ENCODE peak calls at places on chromosomes 7 and 10, in seven cellular contexts. One of them, this sample, is unnamed. For H3K4me1, the result is how much of the 10 kb centered on the place peaks cover.

GRCh38 chr7:157519246-157519645 is 182.4 kb downstream of the DNAJB6 start:
- DNase-seq in prostate gland: no peak
- DNase-seq in ovary: no peak
- DNase-seq in transverse colon: no peak
- DNase-seq in suprapubic skin: no peak
- DNase-seq in uterus: no peak
- DNase-seq in body of pancreas: no peak
- DNase-seq in this sample: peak

GRCh38 chr7:30524545-30524944 is 19.9 kb upstream of the GGCT start:
- DNase-seq in ovary: no peak
- DNase-seq in body of pancreas: no peak
- DNase-seq in prostate gland: peak
- DNase-seq in transverse colon: no peak
- DNase-seq in suprapubic skin: no peak
- DNase-seq in uterus: no peak
- DNase-seq in this sample: no peak

GRCh38 chr10:11472158-11472753 is 139.2 kb downstream of the USP6NL start:
- DNase-seq in uterus: peak
- DNase-seq in transverse colon: peak
- DNase-seq in body of pancreas: peak
- DNase-seq in prostate gland: peak
- DNase-seq in suprapubic skin: no peak
- DNase-seq in ovary: peak
- DNase-seq in this sample: peak

GRCh38 chr7:70793060-70793459 is 338.9 kb upstream of the GALNT17 start:
- DNase-seq in body of pancreas: no peak
- DNase-seq in transverse colon: no peak
- DNase-seq in uterus: no peak
- DNase-seq in prostate gland: no peak
- DNase-seq in ovary: no peak
- DNase-seq in suprapubic skin: no peak
- DNase-seq in this sample: no peak

GRCh38 chr7:159121068-159121467 is 23.6 kb downstream of the VIPR2 start:
- DNase-seq in uterus: no peak
- DNase-seq in body of pancreas: no peak
- DNase-seq in prostate gland: no peak
- DNase-seq in ovary: no peak
- DNase-seq in suprapubic skin: peak
- DNase-seq in transverse colon: no peak
- DNase-seq in this sample: no peak

GRCh38 chr7:6148724-6149360 is 117.7 kb downstream of the ANKRD61 start:
- DNase-seq in suprapubic skin: no peak
- DNase-seq in uterus: no peak
- DNase-seq in transverse colon: peak
- DNase-seq in body of pancreas: no peak
- DNase-seq in prostate gland: no peak
- DNase-seq in ovary: no peak
- DNase-seq in this sample: no peak

GRCh38 chr7:118158766-118159165 is 25.2 kb upstream of the LSM8 start:
- DNase-seq in body of pancreas: no peak
- DNase-seq in uterus: no peak
- DNase-seq in transverse colon: no peak
- DNase-seq in ovary: no peak
- DNase-seq in suprapubic skin: no peak
- DNase-seq in prostate gland: no peak
- DNase-seq in this sample: no peak

GRCh38 chr7:153588596-153588995 is 463.6 kb upstream of the DPP6 start:
- DNase-seq in ovary: no peak
- DNase-seq in prostate gland: no peak
- DNase-seq in body of pancreas: no peak
- DNase-seq in uterus: no peak
- DNase-seq in transverse colon: no peak
- DNase-seq in suprapubic skin: no peak
- DNase-seq in this sample: no peak

GRCh38 chr10:121553861-121554264 is 44.4 kb downstream of the FGFR2 start:
- DNase-seq in body of pancreas: peak
- DNase-seq in ovary: no peak
- DNase-seq in transverse colon: peak
- DNase-seq in uterus: peak
- DNase-seq in suprapubic skin: no peak
- DNase-seq in prostate gland: peak
- DNase-seq in this sample: no peak

GRCh38 chr10:17348111-17349008 is 106.0 kb downstream of the ST8SIA6 start:
- DNase-seq in body of pancreas: peak
- DNase-seq in suprapubic skin: no peak
- DNase-seq in uterus: peak
- DNase-seq in ovary: peak
- DNase-seq in transverse colon: peak
- DNase-seq in prostate gland: peak
- DNase-seq in this sample: no peak

GRCh38 chr7:129376778-129377700 is 57.2 kb upstream of the STRIP2 start:
- DNase-seq in ovary: no peak
- DNase-seq in prostate gland: no peak
- DNase-seq in suprapubic skin: no peak
- DNase-seq in uterus: no peak
- DNase-seq in transverse colon: no peak
- DNase-seq in body of pancreas: no peak
- DNase-seq in this sample: no peak

GRCh38 chr7:1248077-1248458 is 15.4 kb downstream of the UNCX start:
- DNase-seq in ovary: no peak
- DNase-seq in prostate gland: no peak
- DNase-seq in uterus: no peak
- DNase-seq in body of pancreas: no peak
- DNase-seq in suprapubic skin: no peak
- DNase-seq in transverse colon: no peak
- DNase-seq in this sample: no peak

GRCh38 chr7:40493609-40494041 is 358.8 kb downstream of the SUGCT start:
- DNase-seq in body of pancreas: no peak
- DNase-seq in prostate gland: no peak
- DNase-seq in transverse colon: no peak
- DNase-seq in ovary: no peak
- DNase-seq in uterus: no peak
- DNase-seq in suprapubic skin: no peak
- DNase-seq in this sample: no peak

GRCh38 chr7:140330595-140330994 is 67.7 kb downstream of the SLC37A3 start:
- DNase-seq in suprapubic skin: no peak
- DNase-seq in ovary: no peak
- DNase-seq in transverse colon: no peak
- DNase-seq in uterus: no peak
- DNase-seq in prostate gland: no peak
- DNase-seq in body of pancreas: no peak
- DNase-seq in this sample: no peak

GRCh38 chr7:27151341-27151944 is 940 bp downstream of the HOXA3 start:
- DNase-seq in prostate gland: no peak
- DNase-seq in ovary: peak
- DNase-seq in body of pancreas: no peak
- DNase-seq in suprapubic skin: no peak
- DNase-seq in transverse colon: no peak
- DNase-seq in uterus: peak
- DNase-seq in this sample: peak

GRCh38 chr10:11377267-11377666 is 234.2 kb downstream of the USP6NL start:
- DNase-seq in uterus: no peak
- DNase-seq in transverse colon: no peak
- DNase-seq in ovary: no peak
- DNase-seq in body of pancreas: no peak
- DNase-seq in prostate gland: no peak
- DNase-seq in suprapubic skin: no peak
- DNase-seq in this sample: no peak

GRCh38 chr10:44245601-44245938 is 139.3 kb downstream of the CXCL12 start:
- DNase-seq in body of pancreas: no peak
- DNase-seq in uterus: no peak
- DNase-seq in ovary: no peak
- DNase-seq in prostate gland: no peak
- DNase-seq in suprapubic skin: no peak
- DNase-seq in transverse colon: no peak
- DNase-seq in this sample: no peak

GRCh38 chr10:11337516-11337915 is 273.9 kb downstream of the USP6NL start:
- DNase-seq in uterus: no peak
- DNase-seq in body of pancreas: no peak
- DNase-seq in ovary: no peak
- DNase-seq in transverse colon: no peak
- DNase-seq in prostate gland: no peak
- DNase-seq in suprapubic skin: no peak
- DNase-seq in this sample: peak

GRCh38 chr7:121530251-121531174 is 134.4 kb upstream of the FAM3C start:
- DNase-seq in uterus: no peak
- DNase-seq in body of pancreas: no peak
- DNase-seq in suprapubic skin: no peak
- DNase-seq in ovary: no peak
- DNase-seq in transverse colon: peak
- DNase-seq in prostate gland: no peak
- DNase-seq in this sample: no peak

GRCh38 chr7:1729183-1729582 is 59.1 kb downstream of the ELFN1 start:
- DNase-seq in ovary: no peak
- DNase-seq in suprapubic skin: no peak
- DNase-seq in body of pancreas: no peak
- DNase-seq in prostate gland: no peak
- DNase-seq in transverse colon: no peak
- DNase-seq in uterus: no peak
- DNase-seq in this sample: no peak

GRCh38 chr7:34034728-34035127 is 129.4 kb downstream of the BMPER start:
- DNase-seq in uterus: no peak
- DNase-seq in prostate gland: no peak
- DNase-seq in body of pancreas: no peak
- DNase-seq in ovary: no peak
- DNase-seq in transverse colon: no peak
- DNase-seq in suprapubic skin: no peak
- DNase-seq in this sample: no peak

GRCh38 chr10:63166742-63167258 is 33.7 kb downstream of the NRBF2 start:
- DNase-seq in uterus: peak
- DNase-seq in suprapubic skin: no peak
- DNase-seq in ovary: no peak
- DNase-seq in prostate gland: peak
- DNase-seq in transverse colon: no peak
- DNase-seq in body of pancreas: peak
- DNase-seq in this sample: no peak

GRCh38 chr7:147611402-147611801 is 979.2 kb upstream of the C7orf33 start:
- DNase-seq in suprapubic skin: no peak
- DNase-seq in ovary: no peak
- DNase-seq in uterus: no peak
- DNase-seq in transverse colon: no peak
- DNase-seq in body of pancreas: no peak
- DNase-seq in prostate gland: no peak
- DNase-seq in this sample: no peak

GRCh38 chr10:124508907-124509454 is 47.4 kb downstream of the LHPP start:
- DNase-seq in uterus: no peak
- DNase-seq in body of pancreas: no peak
- DNase-seq in transverse colon: no peak
- DNase-seq in suprapubic skin: no peak
- DNase-seq in ovary: no peak
- DNase-seq in prostate gland: no peak
- DNase-seq in this sample: no peak

GRCh38 chr10:53572799-53573198 is 800.2 kb upstream of the MBL2 start:
- DNase-seq in suprapubic skin: no peak
- DNase-seq in ovary: no peak
- DNase-seq in transverse colon: no peak
- DNase-seq in body of pancreas: no peak
- DNase-seq in prostate gland: no peak
- DNase-seq in uterus: no peak
- DNase-seq in this sample: no peak

GRCh38 chr10:126135177-126135576 is 238.8 kb downstream of the FANK1 start:
- DNase-seq in transverse colon: no peak
- DNase-seq in ovary: no peak
- DNase-seq in body of pancreas: no peak
- DNase-seq in uterus: no peak
- DNase-seq in prostate gland: no peak
- DNase-seq in suprapubic skin: no peak
- DNase-seq in this sample: no peak

DNA sequence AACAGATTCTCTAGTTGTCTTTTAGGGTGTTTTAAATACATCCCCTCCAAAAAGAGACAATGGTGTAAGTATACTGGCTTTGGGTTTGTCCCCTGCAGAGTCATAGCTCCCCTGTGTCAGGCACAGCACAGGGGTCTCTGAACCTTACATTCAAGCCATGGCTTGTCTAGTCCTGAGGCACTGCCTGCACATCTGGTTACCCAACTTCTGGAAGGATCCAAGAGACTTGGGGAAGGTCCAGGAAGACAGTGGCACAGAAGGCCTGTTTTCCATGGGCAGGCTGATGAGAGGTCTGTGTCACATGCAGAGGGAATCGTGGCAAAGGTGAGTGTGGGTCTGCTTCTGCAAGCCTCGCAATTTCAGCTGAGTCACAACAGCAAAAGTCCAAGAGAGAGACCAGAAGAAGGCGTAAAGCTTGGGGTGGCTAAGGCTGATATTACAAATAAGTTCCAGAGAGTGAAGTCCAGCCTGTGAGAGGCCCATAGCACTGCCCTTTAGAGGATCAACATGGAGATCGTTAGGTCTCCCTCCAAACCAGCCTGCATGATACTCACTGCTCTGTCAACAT is 28.3 kb upstream of the BMPR1A start:
- DNase-seq in transverse colon: no peak
- DNase-seq in prostate gland: no peak
- DNase-seq in uterus: no peak
- DNase-seq in body of pancreas: no peak
- DNase-seq in suprapubic skin: no peak
- DNase-seq in ovary: no peak
- DNase-seq in this sample: no peak
- H3K4me1 ChIP-seq in transverse colon: under half
- H3K4me1 ChIP-seq in prostate gland: under half
- H3K4me1 ChIP-seq in uterus: under half
- H3K4me1 ChIP-seq in body of pancreas: under half
- H3K4me1 ChIP-seq in suprapubic skin: under half
- H3K4me1 ChIP-seq in ovary: under half
- H3K4me1 ChIP-seq in this sample: under half

DNA sequence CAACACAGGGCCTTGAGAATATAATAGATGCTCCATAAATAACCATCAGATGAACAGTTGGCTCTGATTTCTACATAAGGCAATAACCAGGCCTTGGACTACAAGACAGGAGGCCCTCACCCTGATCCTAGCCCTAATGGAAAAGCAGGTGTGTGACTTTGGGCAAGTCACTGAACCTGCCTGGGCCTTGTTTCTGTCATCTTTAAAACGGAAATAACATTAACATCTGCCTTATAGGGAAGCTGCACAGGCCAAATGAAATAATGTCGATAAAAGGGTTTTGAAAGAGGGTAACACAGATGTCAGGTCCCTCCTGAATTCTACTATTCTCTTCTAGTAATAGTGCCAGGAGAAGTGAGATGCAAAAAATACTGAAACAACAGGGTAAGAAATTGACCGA is 20.7 kb downstream of the PIK3AP1 start:
- DNase-seq in transverse colon: no peak
- DNase-seq in prostate gland: no peak
- DNase-seq in suprapubic skin: no peak
- DNase-seq in ovary: no peak
- DNase-seq in uterus: no peak
- DNase-seq in body of pancreas: no peak
- DNase-seq in this sample: no peak
- TF ChIP-seq POLR2A in transverse colon: no peak
- TF ChIP-seq POLR2A in prostate gland: no peak
- TF ChIP-seq POLR2A in suprapubic skin: no peak
- TF ChIP-seq POLR2A in ovary: no peak
- TF ChIP-seq POLR2A in uterus: no peak
- TF ChIP-seq POLR2A in body of pancreas: no peak
- TF ChIP-seq POLR2A in this sample: no peak

GRCh38 chr10:74208081-74208480 is 57.1 kb downstream of the ADK start:
- DNase-seq in ovary: no peak
- DNase-seq in transverse colon: peak
- DNase-seq in uterus: no peak
- DNase-seq in body of pancreas: peak
- DNase-seq in prostate gland: no peak
- DNase-seq in suprapubic skin: no peak
- DNase-seq in this sample: no peak
- H3K4me3 ChIP-seq in ovary: no peak
- H3K4me3 ChIP-seq in transverse colon: no peak
- H3K4me3 ChIP-seq in uterus: no peak
- H3K4me3 ChIP-seq in body of pancreas: no peak
- H3K4me3 ChIP-seq in prostate gland: no peak
- H3K4me3 ChIP-seq in suprapubic skin: no peak
- H3K4me3 ChIP-seq in this sample: no peak

GRCh38 chr10:34697366-34698247 is 117.5 kb downstream of the PARD3 start:
- DNase-seq in body of pancreas: no peak
- DNase-seq in transverse colon: no peak
- DNase-seq in uterus: no peak
- DNase-seq in suprapubic skin: no peak
- DNase-seq in prostate gland: no peak
- DNase-seq in ovary: no peak
- DNase-seq in this sample: no peak
- H3K4me1 ChIP-seq in body of pancreas: half or more
- H3K4me1 ChIP-seq in transverse colon: under half
- H3K4me1 ChIP-seq in uterus: under half
- H3K4me1 ChIP-seq in suprapubic skin: half or more
- H3K4me1 ChIP-seq in prostate gland: under half
- H3K4me1 ChIP-seq in ovary: under half
- H3K4me1 ChIP-seq in this sample: under half